ENCODE peak calls at places on chromosomes 13 and 19, in six cellular contexts. N is Ammon's horn, K is AG09319, L is Calu3, F is T-helper 2 cell, H is amniotic epithelial cell. E is an unnamed sample.

GRCh38 chr19:19606021-19606420 is 12.5 kb downstream of the PBX4 start:
- DNase-seq in N (no peak), K (no peak), L (peak; percentile 47), F (peak; percentile 53), H (no peak), E (peak; percentile 49)

GRCh38 chr19:37594982-37595382 is 306 bp downstream of the ZNF540 start:
- DNase-seq in N (peak; percentile 77), K (no peak), L (peak; percentile 49), F (peak; percentile 56), H (peak; percentile 63), E (no peak)

GRCh38 chr19:33826521-33826920 is 29.9 kb downstream of the KCTD15 start:
- DNase-seq in N (no peak), K (no peak), L (no peak), F (no peak), H (no peak), E (no peak)

GRCh38 chr13:98954313-98954712 is 23.6 kb downstream of the DOCK9 start:
- DNase-seq in N (no peak), K (no peak), L (no peak), F (no peak), H (no peak), E (no peak)

GRCh38 chr13:102020611-102021216 is 381.1 kb downstream of the FGF14 start:
- DNase-seq in N (no peak), K (no peak), L (peak; percentile 4), F (no peak), H (peak; percentile 79), E (peak; percentile 28)

GRCh38 chr19:33375760-33376159 is 2.3 kb downstream of the CEBPG start:
- DNase-seq in N (no peak), K (no peak), L (no peak), F (no peak), H (peak; percentile 92), E (peak; percentile 79)

GRCh38 chr13:23570099-23570926 is at the start of gene TNFRSF19:
- DNase-seq in N (peak; percentile 41), K (no peak), L (no peak), F (no peak), H (peak; percentile 94), E (peak; percentile 51)

GRCh38 chr19:5936308-5936980 is 22.4 kb downstream of the CAPS start:
- DNase-seq in N (no peak), K (no peak), L (peak; percentile 12), F (no peak), H (no peak), E (no peak)

GRCh38 chr13:73129023-73129422 is 70.2 kb downstream of the KLF5 start:
- DNase-seq in N (no peak), K (no peak), L (no peak), F (no peak), H (no peak), E (peak; percentile 13)